ENCODE peak calls at places on chromosome 4, in nine cellular contexts. H, O, G, R, V, A, W, N and T are unnamed samples.

GRCh38 chr4:168857546-168858314 is 152.3 kb downstream of the CBR4 start:
- DNase-seq in H (no peak), O (no peak), G (no peak), R (no peak), V (peak; percentile 72), A (no peak), W (no peak), N (no peak), T (no peak)

GRCh38 chr4:136637071-136637777 is 895.1 kb downstream of the PCDH18 start:
- DNase-seq in H (peak; percentile 44), O (no peak), G (peak; percentile 22), R (no peak), V (no peak), A (no peak), W (peak; percentile 17), N (no peak), T (no peak)

GRCh38 chr4:90187148-90187884 is 60.1 kb downstream of the CCSER1 start:
- DNase-seq in H (no peak), O (no peak), G (no peak), R (no peak), V (no peak), A (no peak), W (no peak), N (no peak), T (no peak)

GRCh38 chr4:6706173-6706572 is 3.5 kb downstream of the MRFAP1L1 start:
- DNase-seq in H (no peak), O (no peak), G (no peak), R (no peak), V (no peak), A (no peak), W (no peak), N (no peak), T (no peak)

GRCh38 chr4:117771647-117772337 is 262.5 kb upstream of the NDST3 start:
- DNase-seq in H (no peak), O (no peak), G (no peak), R (no peak), V (no peak), A (no peak), W (peak; percentile 10), N (no peak), T (no peak)

GRCh38 chr4:98341309-98341708 is 80.1 kb downstream of the RAP1GDS1 start:
- DNase-seq in H (no peak), O (no peak), G (peak; percentile 72), R (no peak), V (peak; percentile 60), A (no peak), W (no peak), N (no peak), T (peak; percentile 47)

GRCh38 chr4:7031526-7032449 is 11.4 kb upstream of the TADA2B start:
- DNase-seq in H (no peak), O (no peak), G (no peak), R (no peak), V (no peak), A (no peak), W (peak; percentile 65), N (no peak), T (no peak)

GRCh38 chr4:71125137-71125536 is 131.7 kb downstream of the DCK start:
- DNase-seq in H (no peak), O (no peak), G (no peak), R (no peak), V (no peak), A (no peak), W (no peak), N (no peak), T (no peak)

GRCh38 chr4:169906104-169906503 is 120.1 kb downstream of the MFAP3L start:
- DNase-seq in H (no peak), O (no peak), G (no peak), R (peak; percentile 35), V (no peak), A (no peak), W (peak; percentile 9), N (no peak), T (no peak)

GRCh38 chr4:19213388-19213787 is 1038.3 kb upstream of the SLIT2 start:
- DNase-seq in H (no peak), O (no peak), G (no peak), R (no peak), V (peak; percentile 77), A (no peak), W (no peak), N (no peak), T (no peak)

GRCh38 chr4:139950568-139950967 is 203.4 kb downstream of the MAML3 start:
- DNase-seq in H (no peak), O (no peak), G (no peak), R (no peak), V (no peak), A (peak; percentile 17), W (peak; percentile 89), N (no peak), T (no peak)

GRCh38 chr4:174522183-174523002 is at the start of gene HPGD:
- DNase-seq in H (peak; percentile 26), O (no peak), G (peak; percentile 66), R (peak; percentile 85), V (peak; percentile 19), A (peak; percentile 22), W (no peak), N (peak; percentile 40), T (no peak)

GRCh38 chr4:8086751-8087445 is 71.7 kb downstream of the ABLIM2 start:
- DNase-seq in H (no peak), O (no peak), G (peak; percentile 57), R (no peak), V (no peak), A (no peak), W (no peak), N (no peak), T (no peak)

GRCh38 chr4:136442447-136442846 is 1089.8 kb downstream of the PCDH18 start:
- DNase-seq in H (no peak), O (no peak), G (no peak), R (no peak), V (no peak), A (no peak), W (no peak), N (no peak), T (no peak)

GRCh38 chr4:6307891-6308290 is 38.2 kb downstream of the WFS1 start:
- DNase-seq in H (no peak), O (no peak), G (no peak), R (no peak), V (no peak), A (no peak), W (no peak), N (no peak), T (no peak)

GRCh38 chr4:159273841-159274240 is 171.0 kb downstream of the RAPGEF2 start:
- DNase-seq in H (no peak), O (no peak), G (no peak), R (no peak), V (no peak), A (no peak), W (no peak), N (no peak), T (no peak)

GRCh38 chr4:157076578-157076947 is 613 bp downstream of the GLRB start:
- DNase-seq in H (peak; percentile 9), O (no peak), G (peak; percentile 39), R (no peak), V (no peak), A (no peak), W (no peak), N (peak; percentile 12), T (no peak)

GRCh38 chr4:31793907-31794306 is 1073.7 kb downstream of the PCDH7 start:
- DNase-seq in H (no peak), O (no peak), G (no peak), R (no peak), V (no peak), A (no peak), W (no peak), N (no peak), T (no peak)
- TF ChIP-seq CTCF in H (peak; percentile 60), O (no peak), G (peak; percentile 38), R (no peak), V (peak; percentile 4), A (no peak), W (peak; percentile 43), N (peak; percentile 47), T (peak; percentile 41)

DNA sequence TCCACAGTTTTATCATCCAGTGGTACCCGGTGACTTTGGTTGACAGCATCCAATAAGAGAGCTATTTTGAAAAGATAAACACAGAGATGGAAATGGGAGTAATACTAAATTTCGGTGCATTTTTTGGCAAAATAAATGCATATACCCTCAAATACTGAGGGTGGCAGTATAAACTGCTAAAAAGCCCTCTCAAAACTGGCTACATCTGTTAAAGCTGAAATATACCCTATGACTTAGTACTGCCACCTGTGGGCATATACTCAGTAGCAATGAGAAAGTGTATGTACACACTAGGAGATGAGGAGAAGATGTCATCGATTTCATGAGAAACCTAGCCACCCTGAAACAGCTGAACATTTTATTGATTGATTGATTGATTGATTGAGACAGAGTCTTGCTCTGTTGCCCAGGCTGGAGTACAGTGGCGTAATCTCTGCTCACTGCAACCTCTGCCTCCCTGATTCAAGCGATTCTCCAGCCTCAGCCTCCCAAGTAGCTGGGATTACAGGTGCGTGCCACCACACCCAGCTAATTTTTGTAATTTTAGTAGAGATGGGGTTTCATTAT is 12.2 kb upstream of the TMEM128 start:
- DNase-seq in H (no peak), O (no peak), G (peak; percentile 59), R (no peak), V (peak; percentile 71), A (no peak), W (peak; percentile 77), N (no peak), T (no peak)
- TF ChIP-seq CTCF in H (peak; percentile 44), O (no peak), G (peak; percentile 63), R (peak; percentile 59), V (peak; percentile 38), A (no peak), W (peak; percentile 68), N (peak; percentile 38), T (peak; percentile 34)

DNA sequence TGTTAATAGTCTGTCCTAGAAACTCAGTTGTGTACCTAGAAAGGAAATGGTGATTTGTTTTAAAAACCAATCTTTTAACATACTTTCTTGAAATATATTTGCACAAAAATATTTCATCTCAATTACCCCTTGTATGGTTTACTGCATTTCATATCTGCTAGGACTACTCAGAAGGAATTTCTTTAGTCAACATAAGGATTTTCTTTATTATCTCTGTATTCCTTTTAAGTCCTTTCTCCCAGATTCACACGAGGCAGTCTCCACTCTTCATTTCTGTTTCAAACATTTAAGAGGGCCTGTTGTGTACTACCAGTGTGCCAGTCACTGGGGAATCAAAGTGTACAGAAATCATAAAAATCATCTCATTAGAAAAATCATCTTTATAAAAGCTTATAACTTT is 28.8 kb downstream of the NFKB1 start:
- DNase-seq in H (no peak), O (no peak), G (no peak), R (no peak), V (no peak), A (no peak), W (no peak), N (no peak), T (no peak)
- TF ChIP-seq CTCF in H (no peak), O (no peak), G (no peak), R (no peak), V (no peak), A (no peak), W (no peak), N (no peak), T (no peak)

DNA sequence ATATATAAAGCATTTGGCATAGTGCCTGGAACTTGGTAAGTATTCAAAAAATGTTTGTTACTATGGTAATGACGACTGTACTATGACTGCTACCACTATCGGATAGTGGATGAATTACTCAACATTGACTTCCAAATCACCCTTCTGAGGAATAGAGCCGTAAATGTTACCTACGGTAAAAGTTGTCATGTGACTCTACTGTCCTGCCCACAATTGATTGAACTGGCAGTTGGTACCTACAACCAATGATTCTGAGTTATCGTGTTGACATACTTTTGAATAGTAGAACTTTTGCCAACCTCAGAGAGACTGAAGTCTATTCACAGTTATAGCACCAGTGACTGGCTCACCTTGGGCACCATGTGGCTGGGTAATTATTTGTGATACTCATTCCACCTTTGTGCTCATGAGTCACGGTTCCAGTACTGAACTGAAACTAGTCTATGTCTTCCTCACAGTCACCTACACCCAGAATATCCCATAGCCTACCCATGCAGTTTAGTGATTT is 185.5 kb upstream of the PITX2 start:
- DNase-seq in H (no peak), O (no peak), G (no peak), R (no peak), V (peak; percentile 44), A (no peak), W (no peak), N (no peak), T (peak; percentile 26)
- TF ChIP-seq CTCF in H (no peak), O (no peak), G (no peak), R (no peak), V (no peak), A (no peak), W (no peak), N (no peak), T (no peak)